ENCODE peak calls at places on chromosomes 16 and 17, in six cellular contexts. D is uterus, C is cardiac muscle cell, Y is PC-3, H is GM23248, R is fibroblast of mammary gland. K is an unnamed sample.

GRCh38 chr17:40319651-40320550 is 10.9 kb downstream of the RARA start:
- DNase-seq in D (peak), C (no peak), Y (no peak), H (peak), R (peak), K (no peak)

GRCh38 chr16:71966932-71967331 is 33.3 kb downstream of the PKD1L3 start:
- DNase-seq in D (no peak), C (no peak), Y (no peak), H (peak), R (no peak), K (no peak)

GRCh38 chr16:2981177-2981898 is 1.1 kb upstream of the PKMYT1 start:
- DNase-seq in D (no peak), C (peak), Y (no peak), H (no peak), R (no peak), K (no peak)

GRCh38 chr17:78154903-78155811 is 9.0 kb downstream of the C17orf99 start:
- DNase-seq in D (no peak), C (peak), Y (no peak), H (no peak), R (no peak), K (no peak)

GRCh38 chr17:82931696-82932060 is 91.9 kb upstream of the ZNF750 start:
- DNase-seq in D (peak), C (peak), Y (peak), H (peak), R (peak), K (peak)

GRCh38 chr17:36825113-36825955 is 111.9 kb upstream of the LHX1 start:
- DNase-seq in D (no peak), C (no peak), Y (no peak), H (no peak), R (no peak), K (no peak)

GRCh38 chr16:70437582-70438324 is 1.1 kb downstream of the ST3GAL2 start:
- DNase-seq in D (no peak), C (peak), Y (peak), H (peak), R (peak), K (no peak)

GRCh38 chr17:17675925-17676534 is 5.2 kb upstream of the RAI1 start:
- DNase-seq in D (no peak), C (no peak), Y (peak), H (peak), R (peak), K (no peak)

GRCh38 chr16:57091990-57092785 is at the start of gene CPNE2:
- DNase-seq in D (peak), C (peak), Y (peak), H (peak), R (peak), K (no peak)

GRCh38 chr17:69654981-69655581 is 240.6 kb downstream of the MAP2K6 start:
- DNase-seq in D (no peak), C (peak), Y (peak), H (peak), R (peak), K (no peak)

GRCh38 chr17:80146121-80147034 is 550 bp downstream of the EIF4A3 start:
- DNase-seq in D (no peak), C (peak), Y (peak), H (peak), R (no peak), K (no peak)

GRCh38 chr16:57539072-57539796 is 2.9 kb upstream of the CCDC102A start:
- DNase-seq in D (no peak), C (no peak), Y (no peak), H (no peak), R (peak), K (no peak)

GRCh38 chr17:655618-656017 is 59.0 kb downstream of the VPS53 start:
- DNase-seq in D (no peak), C (no peak), Y (no peak), H (no peak), R (no peak), K (no peak)

GRCh38 chr16:19005561-19006445 is 22.1 kb downstream of the TMC7 start:
- DNase-seq in D (no peak), C (no peak), Y (peak), H (peak), R (peak), K (no peak)

GRCh38 chr16:88665148-88665547 is 2.3 kb upstream of the MVD start:
- DNase-seq in D (no peak), C (no peak), Y (no peak), H (no peak), R (peak), K (no peak)
- H3K4me3 ChIP-seq in D (no peak), C (no peak), Y (no peak), H (no peak), R (no peak), K (no peak)

GRCh38 chr16:29814592-29814991 is 1.4 kb upstream of the PAGR1 start:
- DNase-seq in D (no peak), C (no peak), Y (no peak), H (no peak), R (no peak), K (no peak)
- H3K4me3 ChIP-seq in D (no peak), C (no peak), Y (no peak), H (no peak), R (no peak), K (peak)

GRCh38 chr16:81921415-81921814 is 89.9 kb downstream of the SDR42E1 start:
- DNase-seq in D (no peak), C (no peak), Y (peak), H (peak), R (no peak), K (no peak)
- H3K4me3 ChIP-seq in D (no peak), C (no peak), Y (no peak), H (no peak), R (no peak), K (no peak)

GRCh38 chr17:8985054-8985701 is 19.7 kb upstream of the PIK3R5 start:
- DNase-seq in D (no peak), C (no peak), Y (no peak), H (no peak), R (no peak), K (no peak)
- H3K4me3 ChIP-seq in D (no peak), C (no peak), Y (no peak), H (no peak), R (no peak), K (no peak)

GRCh38 chr17:41635121-41636097 is 11.0 kb upstream of the KRT17 start:
- DNase-seq in D (no peak), C (peak), Y (no peak), H (peak), R (no peak), K (no peak)
- H3K4me3 ChIP-seq in D (no peak), C (no peak), Y (no peak), H (no peak), R (no peak), K (no peak)

DNA sequence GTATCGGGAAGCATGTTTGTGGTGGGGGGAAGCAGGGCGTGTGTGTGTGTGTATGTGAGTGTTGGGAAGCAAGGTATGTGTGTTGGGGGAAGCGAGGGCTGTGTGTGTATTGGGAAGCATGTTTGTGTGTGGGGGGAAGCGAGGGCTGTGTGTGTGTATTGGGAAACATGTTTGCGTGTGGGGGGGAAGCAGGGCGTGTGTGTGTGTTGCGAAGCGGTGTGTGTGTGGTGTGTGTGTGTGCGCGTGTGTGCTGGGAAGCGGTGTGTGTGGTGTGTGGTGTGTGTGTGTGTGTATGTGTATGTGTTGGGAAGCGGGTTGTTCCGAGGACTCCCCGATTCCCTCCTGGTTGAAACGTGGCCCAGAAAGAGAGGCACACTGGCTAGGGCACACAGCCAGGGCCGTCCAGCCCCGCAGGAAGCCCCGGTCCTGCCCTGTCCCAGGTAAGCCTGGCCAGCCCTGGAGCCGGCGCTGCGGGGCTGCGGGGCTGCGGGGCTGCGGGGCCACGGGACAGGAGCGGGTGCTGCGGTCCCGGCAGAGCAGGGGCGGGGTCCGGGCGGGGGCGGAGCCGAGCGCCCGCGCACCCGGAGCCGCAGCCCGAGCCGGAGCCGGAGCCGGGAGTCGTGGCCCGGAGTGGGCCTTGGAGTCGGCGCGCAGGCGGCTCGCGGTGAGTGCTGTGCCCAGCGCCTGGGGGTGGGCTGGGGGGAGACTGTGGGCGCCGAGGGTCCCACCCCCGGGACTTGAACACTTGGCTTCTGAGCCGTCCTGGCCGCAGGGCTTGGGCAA is at the start of gene NOD2:
- DNase-seq in D (peak), C (peak), Y (no peak), H (peak), R (no peak), K (no peak)
- H3K4me3 ChIP-seq in D (peak), C (peak), Y (no peak), H (peak), R (peak), K (no peak)

GRCh38 chr16:8960788-8961109 is 3.0 kb downstream of the USP7 start:
- DNase-seq in D (no peak), C (no peak), Y (no peak), H (no peak), R (no peak), K (no peak)
- H3K4me3 ChIP-seq in D (peak), C (no peak), Y (peak), H (peak), R (no peak), K (peak)

GRCh38 chr17:75289832-75290337 is 652 bp upstream of the SLC25A19 start:
- DNase-seq in D (peak), C (peak), Y (peak), H (peak), R (peak), K (no peak)
- H3K4me3 ChIP-seq in D (peak), C (peak), Y (peak), H (peak), R (peak), K (peak)

GRCh38 chr16:86519649-86520316 is 9.5 kb downstream of the FOXF1 start:
- DNase-seq in D (peak), C (peak), Y (peak), H (peak), R (peak), K (no peak)
- H3K4me3 ChIP-seq in D (no peak), C (no peak), Y (peak), H (peak), R (no peak), K (no peak)